ENCODE peak calls at places on chromosome 2, in four cellular contexts. One of them, this sample, is unnamed.

GRCh38 chr2:6760132-6760531 is 105.6 kb downstream of the CMPK2 start:
- DNase-seq in neuronal stem cell: no peak
- DNase-seq in heart left ventricle: no peak
- DNase-seq in Peyer's patch: no peak
- DNase-seq in this sample: no peak

GRCh38 chr2:240785424-240786335 is 34.3 kb downstream of the KIF1A start:
- DNase-seq in Peyer's patch: no peak
- DNase-seq in neuronal stem cell: no peak
- DNase-seq in heart left ventricle: peak
- DNase-seq in this sample: no peak

GRCh38 chr2:173715483-173715882 is 249.7 kb downstream of the SP3 start:
- DNase-seq in neuronal stem cell: no peak
- DNase-seq in heart left ventricle: no peak
- DNase-seq in Peyer's patch: no peak
- DNase-seq in this sample: no peak

GRCh38 chr2:20650412-20650879 is 452 bp downstream of the HS1BP3 start:
- DNase-seq in heart left ventricle: peak
- DNase-seq in neuronal stem cell: no peak
- DNase-seq in Peyer's patch: no peak
- DNase-seq in this sample: no peak

GRCh38 chr2:144560254-144560653 is 40.3 kb upstream of the ZEB2 start:
- DNase-seq in Peyer's patch: no peak
- DNase-seq in heart left ventricle: no peak
- DNase-seq in neuronal stem cell: no peak
- DNase-seq in this sample: no peak

GRCh38 chr2:53407363-53408080 is 360.1 kb upstream of the CHAC2 start:
- DNase-seq in neuronal stem cell: no peak
- DNase-seq in heart left ventricle: no peak
- DNase-seq in Peyer's patch: no peak
- DNase-seq in this sample: no peak

GRCh38 chr2:198287706-198288105 is 483.3 kb downstream of the PLCL1 start:
- DNase-seq in neuronal stem cell: no peak
- DNase-seq in Peyer's patch: no peak
- DNase-seq in heart left ventricle: no peak
- DNase-seq in this sample: no peak

GRCh38 chr2:213723707-213724106 is 439.4 kb downstream of the SPAG16 start:
- DNase-seq in neuronal stem cell: no peak
- DNase-seq in heart left ventricle: no peak
- DNase-seq in Peyer's patch: no peak
- DNase-seq in this sample: no peak

GRCh38 chr2:213086566-213086965 is 64.8 kb downstream of the IKZF2 start:
- DNase-seq in Peyer's patch: no peak
- DNase-seq in heart left ventricle: no peak
- DNase-seq in neuronal stem cell: peak
- DNase-seq in this sample: no peak

GRCh38 chr2:210189452-210190143 is 18.4 kb upstream of the KANSL1L start:
- DNase-seq in Peyer's patch: no peak
- DNase-seq in neuronal stem cell: no peak
- DNase-seq in heart left ventricle: no peak
- DNase-seq in this sample: no peak

GRCh38 chr2:218832081-218832480 is 478 bp upstream of the PRKAG3 start:
- DNase-seq in heart left ventricle: no peak
- DNase-seq in Peyer's patch: no peak
- DNase-seq in neuronal stem cell: no peak
- DNase-seq in this sample: no peak

GRCh38 chr2:193929131-193929530 is 1727.9 kb upstream of the SLC39A10 start:
- DNase-seq in Peyer's patch: no peak
- DNase-seq in heart left ventricle: no peak
- DNase-seq in neuronal stem cell: no peak
- DNase-seq in this sample: no peak

GRCh38 chr2:97951155-97951670 is 44.5 kb downstream of the TMEM131 start:
- DNase-seq in neuronal stem cell: no peak
- DNase-seq in Peyer's patch: no peak
- DNase-seq in heart left ventricle: no peak
- DNase-seq in this sample: no peak

DNA sequence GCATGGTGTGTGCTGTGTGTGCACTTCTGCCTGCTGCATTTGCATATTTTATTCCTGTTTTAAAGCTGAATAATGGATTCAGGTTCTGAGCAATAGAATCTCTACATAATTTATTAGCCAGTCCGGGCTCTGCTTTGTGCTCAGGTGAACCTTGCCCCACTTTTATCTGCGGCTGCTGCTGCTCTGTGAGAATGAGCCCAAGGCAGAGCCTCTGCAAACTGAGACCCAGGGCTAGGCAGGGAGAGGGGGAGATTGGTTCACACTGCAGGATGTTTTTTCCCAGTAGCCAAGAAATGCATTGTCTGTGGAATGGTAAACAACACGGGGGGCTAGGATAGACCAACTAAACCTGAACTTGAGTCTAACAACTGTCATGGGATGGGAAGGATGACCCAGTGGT is 64.5 kb upstream of the SH3BP4 start:
- DNase-seq in heart left ventricle: no peak
- DNase-seq in Peyer's patch: no peak
- DNase-seq in neuronal stem cell: no peak
- DNase-seq in this sample: no peak
- H3K4me3 ChIP-seq in heart left ventricle: no peak
- H3K4me3 ChIP-seq in Peyer's patch: no peak
- H3K4me3 ChIP-seq in neuronal stem cell: no peak
- H3K4me3 ChIP-seq in this sample: no peak

GRCh38 chr2:180177534-180177933 is 170.4 kb upstream of the CWC22 start:
- DNase-seq in Peyer's patch: no peak
- DNase-seq in neuronal stem cell: no peak
- DNase-seq in heart left ventricle: no peak
- DNase-seq in this sample: no peak
- H3K27ac ChIP-seq in Peyer's patch: no peak
- H3K27ac ChIP-seq in neuronal stem cell: no peak
- H3K27ac ChIP-seq in heart left ventricle: no peak
- H3K27ac ChIP-seq in this sample: no peak

DNA sequence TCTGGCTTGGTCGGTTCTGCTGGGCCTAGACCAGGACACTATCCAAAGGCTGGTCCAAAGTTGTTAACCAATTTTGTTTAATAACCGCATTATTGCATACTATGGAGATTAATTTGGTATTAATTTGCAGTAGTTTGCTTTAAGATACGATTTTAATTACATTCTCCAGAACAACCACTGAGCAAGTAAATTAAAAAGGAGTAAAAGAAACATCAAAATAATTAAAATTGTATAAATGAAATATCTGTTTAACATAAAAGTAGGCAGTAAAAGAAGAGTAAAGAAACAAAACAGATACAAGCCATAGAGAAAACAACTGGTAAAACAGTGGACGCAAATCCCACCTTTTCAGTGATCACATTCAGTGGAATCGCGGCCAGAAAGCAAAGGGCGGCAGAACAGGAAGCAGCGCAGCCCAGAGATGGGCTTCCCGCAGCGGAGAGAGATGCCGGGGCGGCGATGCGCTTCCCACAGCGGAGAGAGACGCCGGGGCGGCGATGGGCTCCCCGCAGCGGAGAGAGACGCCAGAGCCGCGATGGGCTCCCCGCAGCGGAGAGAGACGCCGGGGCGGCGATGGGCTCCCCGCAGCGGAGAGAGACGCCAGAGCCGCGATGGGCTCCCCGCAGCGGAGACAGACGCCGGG is 176.8 kb downstream of the RTP5 start:
- DNase-seq in Peyer's patch: no peak
- DNase-seq in heart left ventricle: no peak
- DNase-seq in neuronal stem cell: no peak
- DNase-seq in this sample: no peak
- H3K4me3 ChIP-seq in Peyer's patch: no peak
- H3K4me3 ChIP-seq in heart left ventricle: no peak
- H3K4me3 ChIP-seq in neuronal stem cell: no peak
- H3K4me3 ChIP-seq in this sample: no peak

GRCh38 chr2:128644745-128645256 is 326.1 kb upstream of the HS6ST1 start:
- DNase-seq in neuronal stem cell: peak
- DNase-seq in Peyer's patch: no peak
- DNase-seq in heart left ventricle: no peak
- DNase-seq in this sample: no peak
- H3K27ac ChIP-seq in neuronal stem cell: peak
- H3K27ac ChIP-seq in Peyer's patch: no peak
- H3K27ac ChIP-seq in heart left ventricle: no peak
- H3K27ac ChIP-seq in this sample: no peak

GRCh38 chr2:170710609-170710979 is 4.5 kb upstream of the SP5 start:
- DNase-seq in Peyer's patch: no peak
- DNase-seq in heart left ventricle: no peak
- DNase-seq in neuronal stem cell: no peak
- DNase-seq in this sample: no peak

GRCh38 chr2:170712653-170713279 is 2.4 kb upstream of the SP5 start:
- DNase-seq in Peyer's patch: no peak
- DNase-seq in neuronal stem cell: no peak
- DNase-seq in heart left ventricle: no peak
- DNase-seq in this sample: no peak

GRCh38 chr2:170711774-170712652 is 3.1 kb upstream of the SP5 start:
- DNase-seq in neuronal stem cell: peak
- DNase-seq in heart left ventricle: no peak
- DNase-seq in Peyer's patch: no peak
- DNase-seq in this sample: no peak

GRCh38 chr2:170713280-170714155 is 1.6 kb upstream of the SP5 start:
- DNase-seq in Peyer's patch: peak
- DNase-seq in heart left ventricle: no peak
- DNase-seq in neuronal stem cell: no peak
- DNase-seq in this sample: no peak

DNA sequence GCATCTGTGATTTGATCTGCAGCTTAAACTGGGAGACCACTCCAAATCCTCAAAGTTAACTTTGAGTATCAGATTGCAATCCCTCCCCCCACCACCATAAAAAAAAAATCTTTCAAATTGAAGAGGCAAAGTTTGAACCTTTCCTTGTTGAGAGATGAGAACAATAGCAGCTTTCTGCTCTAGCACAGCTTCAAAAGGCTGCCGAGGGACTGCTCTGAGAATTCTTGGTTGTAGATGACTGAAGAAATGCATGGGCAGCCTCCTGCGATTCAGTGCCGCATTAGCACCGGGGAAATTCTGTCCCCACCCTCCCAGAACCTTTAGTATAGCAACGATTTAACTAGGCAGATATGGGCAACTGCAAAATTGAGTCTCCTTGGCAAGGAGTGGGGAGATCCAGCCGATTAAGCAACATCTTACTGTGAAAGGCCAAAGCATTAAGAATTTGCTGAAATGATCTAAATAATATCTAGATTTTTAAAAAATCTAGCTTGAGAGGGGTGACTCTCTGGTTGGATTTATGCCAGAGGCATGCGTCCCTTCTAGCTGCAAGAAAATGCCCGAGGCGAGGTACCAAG is 3.9 kb upstream of the SP5 start:
- DNase-seq in neuronal stem cell: peak
- DNase-seq in Peyer's patch: no peak
- DNase-seq in heart left ventricle: no peak
- DNase-seq in this sample: no peak
- H3K4me3 ChIP-seq in neuronal stem cell: no peak
- H3K4me3 ChIP-seq in Peyer's patch: peak
- H3K4me3 ChIP-seq in heart left ventricle: no peak
- H3K4me3 ChIP-seq in this sample: no peak

DNA sequence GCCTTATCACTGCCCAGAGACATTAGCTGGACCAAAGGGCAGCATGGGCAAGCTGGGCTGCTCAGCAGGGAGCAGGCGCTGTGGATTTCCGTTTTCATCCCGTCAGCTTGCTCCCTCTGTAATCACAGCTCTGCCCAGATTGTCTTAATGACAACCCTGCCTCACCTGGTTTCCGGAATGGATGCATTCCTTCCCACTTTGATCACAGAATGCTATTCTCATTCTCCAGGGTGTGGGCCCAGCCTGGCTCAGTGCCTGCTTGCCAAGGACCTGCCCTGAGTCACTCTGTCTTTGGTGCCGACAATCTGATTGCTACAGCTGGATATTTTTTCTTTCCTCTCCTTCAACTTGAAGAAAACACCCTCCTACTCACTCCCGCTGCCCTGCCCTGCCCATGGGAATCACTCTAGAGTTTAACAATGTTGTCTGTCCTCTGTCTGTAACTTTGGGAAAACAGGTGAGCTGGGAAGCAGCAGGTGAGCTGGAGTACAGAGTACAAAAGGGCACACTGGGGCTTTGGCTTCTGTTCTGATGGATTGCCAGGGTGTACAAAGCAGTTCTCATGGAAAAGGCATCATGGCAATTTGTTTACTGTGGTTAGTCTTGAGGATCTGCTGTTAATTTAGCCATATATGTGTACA is 27.2 kb upstream of the FAM136A start:
- DNase-seq in heart left ventricle: no peak
- DNase-seq in Peyer's patch: peak
- DNase-seq in neuronal stem cell: no peak
- DNase-seq in this sample: no peak
- H3K27ac ChIP-seq in heart left ventricle: no peak
- H3K27ac ChIP-seq in Peyer's patch: peak
- H3K27ac ChIP-seq in neuronal stem cell: no peak
- H3K27ac ChIP-seq in this sample: no peak

GRCh38 chr2:112055833-112056625 is 960 bp downstream of the TMEM87B start:
- DNase-seq in Peyer's patch: no peak
- DNase-seq in heart left ventricle: peak
- DNase-seq in neuronal stem cell: peak
- DNase-seq in this sample: peak

GRCh38 chr2:112056626-112056987 is 1.5 kb downstream of the TMEM87B start:
- DNase-seq in neuronal stem cell: no peak
- DNase-seq in Peyer's patch: no peak
- DNase-seq in heart left ventricle: no peak
- DNase-seq in this sample: no peak

GRCh38 chr2:112050311-112050710 is 4.8 kb upstream of the TMEM87B start:
- DNase-seq in neuronal stem cell: no peak
- DNase-seq in Peyer's patch: no peak
- DNase-seq in heart left ventricle: no peak
- DNase-seq in this sample: no peak

GRCh38 chr2:112055110-112055832 is at the start of gene TMEM87B:
- DNase-seq in neuronal stem cell: peak
- DNase-seq in Peyer's patch: peak
- DNase-seq in heart left ventricle: peak
- DNase-seq in this sample: peak

DNA sequence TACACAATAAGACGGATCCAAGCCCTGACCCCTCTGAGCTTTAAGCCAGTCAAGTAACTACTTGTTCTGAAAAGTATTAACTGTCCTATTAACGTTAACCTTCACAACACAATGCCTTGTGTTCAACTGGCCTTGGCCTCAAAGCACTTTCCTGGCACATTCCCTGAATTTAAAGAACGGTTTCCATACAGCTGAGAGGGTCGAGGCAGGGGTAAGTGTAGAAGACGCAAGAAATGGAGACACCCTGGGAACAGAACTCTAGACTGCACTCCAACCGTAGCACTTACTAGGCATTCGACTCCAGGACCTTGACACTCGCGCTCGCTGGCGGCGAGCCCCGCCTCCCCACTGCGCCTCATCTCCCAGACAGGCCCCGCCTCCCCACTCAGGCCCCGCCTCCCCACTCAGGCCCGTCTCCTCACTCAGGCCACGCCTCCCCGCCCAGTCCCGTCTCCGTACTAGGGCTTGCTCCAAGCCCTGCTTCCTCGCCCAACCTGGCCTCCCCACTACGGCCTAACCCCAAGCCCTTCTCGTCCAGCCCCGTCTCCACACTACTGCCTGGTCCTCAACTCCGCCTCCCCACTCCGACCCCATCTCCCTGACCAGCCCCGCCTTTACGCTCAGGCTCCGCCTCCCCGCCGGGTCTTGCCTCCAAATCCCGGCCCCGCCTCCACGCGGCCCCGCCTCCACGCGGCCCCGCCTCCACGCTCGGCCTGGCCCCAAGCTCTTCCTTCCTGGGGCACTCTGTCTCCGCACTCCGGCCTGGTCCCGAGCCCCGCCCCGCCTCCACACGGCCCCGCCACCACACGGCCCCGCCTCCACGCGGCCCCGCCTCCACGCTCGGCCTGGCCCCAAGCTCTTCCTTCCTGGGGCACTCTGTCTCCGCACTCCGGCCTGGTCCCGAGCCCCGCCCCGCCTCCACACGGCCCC is 887 bp upstream of the TMEM87B start:
- DNase-seq in neuronal stem cell: peak
- DNase-seq in Peyer's patch: peak
- DNase-seq in heart left ventricle: peak
- DNase-seq in this sample: peak
- H3K4me3 ChIP-seq in neuronal stem cell: peak
- H3K4me3 ChIP-seq in Peyer's patch: peak
- H3K4me3 ChIP-seq in heart left ventricle: peak
- H3K4me3 ChIP-seq in this sample: peak